ENCODE peak calls at places on chromosomes 3 and 15, in ten cellular contexts. M is H9, J is NCI-H1417 treated with DMSO at 0.1 percent for 48 hours, P is GM20000, Q is T-helper 1 cell, K is AG04450, H is Kasumi-1, I is heart left ventricle, N is H1, D is GM12864. U is an unnamed sample.

GRCh38 chr3:122493296-122493695 is 21.4 kb downstream of the KPNA1 start:
- DNase-seq in M (no peak), J (no peak), P (no peak), Q (no peak), K (no peak), H (no peak), I (no peak), N (no peak), D (no peak), U (no peak)

GRCh38 chr3:88013592-88013991 is 45.2 kb downstream of the CGGBP1 start:
- DNase-seq in M (no peak), J (no peak), P (no peak), Q (no peak), K (no peak), H (no peak), I (no peak), N (no peak), D (no peak), U (no peak)

GRCh38 chr15:70512772-70513362 is 250.5 kb downstream of the UACA start:
- DNase-seq in M (peak), J (no peak), P (peak), Q (peak), K (no peak), H (peak), I (no peak), N (peak), D (peak), U (peak)

GRCh38 chr3:111068574-111068973 is 3.0 kb upstream of the NECTIN3 start:
- DNase-seq in M (no peak), J (no peak), P (no peak), Q (no peak), K (no peak), H (no peak), I (no peak), N (no peak), D (no peak), U (no peak)

GRCh38 chr15:93467327-93467726 is 378.3 kb upstream of the RGMA start:
- DNase-seq in M (no peak), J (no peak), P (no peak), Q (no peak), K (no peak), H (no peak), I (peak), N (no peak), D (no peak), U (no peak)

GRCh38 chr15:64354683-64355558 is 1.1 kb downstream of the CSNK1G1 start:
- DNase-seq in M (no peak), J (no peak), P (peak), Q (no peak), K (no peak), H (peak), I (no peak), N (no peak), D (no peak), U (no peak)

GRCh38 chr3:169668081-169668956 is 4.8 kb upstream of the MECOM start:
- DNase-seq in M (peak), J (peak), P (no peak), Q (no peak), K (no peak), H (peak), I (peak), N (no peak), D (no peak), U (no peak)

GRCh38 chr3:14391033-14391432 is 11.4 kb upstream of the SLC6A6 start:
- DNase-seq in M (no peak), J (no peak), P (no peak), Q (no peak), K (peak), H (no peak), I (peak), N (no peak), D (no peak), U (no peak)

GRCh38 chr15:36232491-36232890 is 346.9 kb upstream of the CDIN1 start:
- DNase-seq in M (no peak), J (no peak), P (no peak), Q (no peak), K (no peak), H (no peak), I (no peak), N (peak), D (no peak), U (peak)

GRCh38 chr3:119608591-119608990 is 10.9 kb downstream of the PLA1A start:
- DNase-seq in M (no peak), J (no peak), P (no peak), Q (no peak), K (no peak), H (no peak), I (no peak), N (no peak), D (no peak), U (no peak)

GRCh38 chr3:43291546-43291945 is 5.2 kb downstream of the SNRK start:
- DNase-seq in M (no peak), J (no peak), P (no peak), Q (no peak), K (no peak), H (no peak), I (no peak), N (no peak), D (no peak), U (no peak)

GRCh38 chr15:81098884-81099601 is 35.0 kb upstream of the CFAP161 start:
- DNase-seq in M (no peak), J (no peak), P (no peak), Q (no peak), K (no peak), H (peak), I (peak), N (no peak), D (no peak), U (no peak)

GRCh38 chr3:146131616-146132410 is 29.2 kb downstream of the PLOD2 start:
- DNase-seq in M (no peak), J (no peak), P (no peak), Q (no peak), K (peak), H (no peak), I (no peak), N (no peak), D (no peak), U (no peak)